ENCODE peak calls at places on chromosomes 12 and 14, in ten cellular contexts. One of them, this sample, is unnamed.

GRCh38 chr12:102543494-102543893 is 63.1 kb upstream of the IGF1 start:
- DNase-seq in activated T-cell treated with anti-CD3 and anti-CD28 coated beads, Interleukin-2, amount 50 U/mL, for 48 hours: no peak
- DNase-seq in GM12891: no peak
- DNase-seq in astrocyte of the spinal cord: no peak
- DNase-seq in NCI-H1694: no peak
- DNase-seq in stimulated activated CD8-positive, alpha-beta memory T cell treated with anti-CD3 and anti-CD28 coated beads, Interleukin-7, amount 100 ng/mL, for 1 hour: no peak
- DNase-seq in RWPE1: no peak
- DNase-seq in ureter: no peak
- DNase-seq in lung: no peak
- DNase-seq in NCI-H460: no peak
- DNase-seq in this sample: no peak

GRCh38 chr12:54239568-54239967 is 40.4 kb downstream of the CBX5 start:
- DNase-seq in activated T-cell treated with anti-CD3 and anti-CD28 coated beads, Interleukin-2, amount 50 U/mL, for 48 hours: no peak
- DNase-seq in GM12891: no peak
- DNase-seq in astrocyte of the spinal cord: no peak
- DNase-seq in NCI-H1694: peak
- DNase-seq in stimulated activated CD8-positive, alpha-beta memory T cell treated with anti-CD3 and anti-CD28 coated beads, Interleukin-7, amount 100 ng/mL, for 1 hour: no peak
- DNase-seq in RWPE1: no peak
- DNase-seq in ureter: no peak
- DNase-seq in lung: no peak
- DNase-seq in NCI-H460: no peak
- DNase-seq in this sample: no peak

GRCh38 chr12:127677537-127678131 is 589.3 kb upstream of the TMEM132C start:
- DNase-seq in activated T-cell treated with anti-CD3 and anti-CD28 coated beads, Interleukin-2, amount 50 U/mL, for 48 hours: peak
- DNase-seq in GM12891: peak
- DNase-seq in astrocyte of the spinal cord: peak
- DNase-seq in NCI-H1694: peak
- DNase-seq in stimulated activated CD8-positive, alpha-beta memory T cell treated with anti-CD3 and anti-CD28 coated beads, Interleukin-7, amount 100 ng/mL, for 1 hour: no peak
- DNase-seq in RWPE1: peak
- DNase-seq in ureter: peak
- DNase-seq in lung: peak
- DNase-seq in NCI-H460: peak
- DNase-seq in this sample: peak

GRCh38 chr14:64826845-64827244 is 52.9 kb downstream of the SPTB start:
- DNase-seq in activated T-cell treated with anti-CD3 and anti-CD28 coated beads, Interleukin-2, amount 50 U/mL, for 48 hours: no peak
- DNase-seq in GM12891: no peak
- DNase-seq in astrocyte of the spinal cord: no peak
- DNase-seq in NCI-H1694: no peak
- DNase-seq in stimulated activated CD8-positive, alpha-beta memory T cell treated with anti-CD3 and anti-CD28 coated beads, Interleukin-7, amount 100 ng/mL, for 1 hour: no peak
- DNase-seq in RWPE1: no peak
- DNase-seq in ureter: no peak
- DNase-seq in lung: no peak
- DNase-seq in NCI-H460: no peak
- DNase-seq in this sample: no peak

GRCh38 chr14:35343709-35344474 is 51.7 kb downstream of the PSMA6 start:
- DNase-seq in activated T-cell treated with anti-CD3 and anti-CD28 coated beads, Interleukin-2, amount 50 U/mL, for 48 hours: no peak
- DNase-seq in GM12891: no peak
- DNase-seq in astrocyte of the spinal cord: no peak
- DNase-seq in NCI-H1694: no peak
- DNase-seq in stimulated activated CD8-positive, alpha-beta memory T cell treated with anti-CD3 and anti-CD28 coated beads, Interleukin-7, amount 100 ng/mL, for 1 hour: no peak
- DNase-seq in RWPE1: no peak
- DNase-seq in ureter: no peak
- DNase-seq in lung: no peak
- DNase-seq in NCI-H460: no peak
- DNase-seq in this sample: no peak

GRCh38 chr12:75444444-75445136 is 36.0 kb upstream of the GLIPR1 start:
- DNase-seq in activated T-cell treated with anti-CD3 and anti-CD28 coated beads, Interleukin-2, amount 50 U/mL, for 48 hours: no peak
- DNase-seq in GM12891: no peak
- DNase-seq in astrocyte of the spinal cord: peak
- DNase-seq in NCI-H1694: no peak
- DNase-seq in stimulated activated CD8-positive, alpha-beta memory T cell treated with anti-CD3 and anti-CD28 coated beads, Interleukin-7, amount 100 ng/mL, for 1 hour: no peak
- DNase-seq in RWPE1: peak
- DNase-seq in ureter: no peak
- DNase-seq in lung: no peak
- DNase-seq in NCI-H460: no peak
- DNase-seq in this sample: no peak

GRCh38 chr14:20712900-20713299 is 24.3 kb downstream of the ANG start:
- DNase-seq in activated T-cell treated with anti-CD3 and anti-CD28 coated beads, Interleukin-2, amount 50 U/mL, for 48 hours: no peak
- DNase-seq in GM12891: no peak
- DNase-seq in astrocyte of the spinal cord: no peak
- DNase-seq in NCI-H1694: no peak
- DNase-seq in stimulated activated CD8-positive, alpha-beta memory T cell treated with anti-CD3 and anti-CD28 coated beads, Interleukin-7, amount 100 ng/mL, for 1 hour: no peak
- DNase-seq in RWPE1: peak
- DNase-seq in ureter: no peak
- DNase-seq in lung: no peak
- DNase-seq in NCI-H460: no peak
- DNase-seq in this sample: no peak

GRCh38 chr14:61381589-61381988 is 60.2 kb downstream of the PRKCH start:
- DNase-seq in activated T-cell treated with anti-CD3 and anti-CD28 coated beads, Interleukin-2, amount 50 U/mL, for 48 hours: no peak
- DNase-seq in GM12891: no peak
- DNase-seq in astrocyte of the spinal cord: no peak
- DNase-seq in NCI-H1694: peak
- DNase-seq in stimulated activated CD8-positive, alpha-beta memory T cell treated with anti-CD3 and anti-CD28 coated beads, Interleukin-7, amount 100 ng/mL, for 1 hour: no peak
- DNase-seq in RWPE1: peak
- DNase-seq in ureter: no peak
- DNase-seq in lung: no peak
- DNase-seq in NCI-H460: no peak
- DNase-seq in this sample: no peak

GRCh38 chr12:80321653-80322052 is 122.4 kb upstream of the PTPRQ start:
- DNase-seq in activated T-cell treated with anti-CD3 and anti-CD28 coated beads, Interleukin-2, amount 50 U/mL, for 48 hours: no peak
- DNase-seq in GM12891: no peak
- DNase-seq in astrocyte of the spinal cord: peak
- DNase-seq in NCI-H1694: no peak
- DNase-seq in stimulated activated CD8-positive, alpha-beta memory T cell treated with anti-CD3 and anti-CD28 coated beads, Interleukin-7, amount 100 ng/mL, for 1 hour: no peak
- DNase-seq in RWPE1: peak
- DNase-seq in ureter: peak
- DNase-seq in lung: no peak
- DNase-seq in NCI-H460: peak
- DNase-seq in this sample: no peak

GRCh38 chr14:33103489-33103888 is 164.8 kb downstream of the NPAS3 start:
- DNase-seq in activated T-cell treated with anti-CD3 and anti-CD28 coated beads, Interleukin-2, amount 50 U/mL, for 48 hours: no peak
- DNase-seq in GM12891: no peak
- DNase-seq in astrocyte of the spinal cord: no peak
- DNase-seq in NCI-H1694: no peak
- DNase-seq in stimulated activated CD8-positive, alpha-beta memory T cell treated with anti-CD3 and anti-CD28 coated beads, Interleukin-7, amount 100 ng/mL, for 1 hour: no peak
- DNase-seq in RWPE1: no peak
- DNase-seq in ureter: no peak
- DNase-seq in lung: no peak
- DNase-seq in NCI-H460: no peak
- DNase-seq in this sample: no peak

GRCh38 chr12:9051156-9051545 is 61.8 kb downstream of the KLRG1 start:
- DNase-seq in activated T-cell treated with anti-CD3 and anti-CD28 coated beads, Interleukin-2, amount 50 U/mL, for 48 hours: no peak
- DNase-seq in GM12891: no peak
- DNase-seq in astrocyte of the spinal cord: no peak
- DNase-seq in NCI-H1694: no peak
- DNase-seq in stimulated activated CD8-positive, alpha-beta memory T cell treated with anti-CD3 and anti-CD28 coated beads, Interleukin-7, amount 100 ng/mL, for 1 hour: no peak
- DNase-seq in RWPE1: no peak
- DNase-seq in ureter: no peak
- DNase-seq in lung: no peak
- DNase-seq in NCI-H460: no peak
- DNase-seq in this sample: no peak

GRCh38 chr14:28294834-28295440 is 471.6 kb upstream of the FOXG1 start:
- DNase-seq in activated T-cell treated with anti-CD3 and anti-CD28 coated beads, Interleukin-2, amount 50 U/mL, for 48 hours: no peak
- DNase-seq in GM12891: no peak
- DNase-seq in astrocyte of the spinal cord: peak
- DNase-seq in NCI-H1694: no peak
- DNase-seq in stimulated activated CD8-positive, alpha-beta memory T cell treated with anti-CD3 and anti-CD28 coated beads, Interleukin-7, amount 100 ng/mL, for 1 hour: no peak
- DNase-seq in RWPE1: no peak
- DNase-seq in ureter: no peak
- DNase-seq in lung: no peak
- DNase-seq in NCI-H460: peak
- DNase-seq in this sample: no peak

GRCh38 chr12:112599871-112600270 is 181.1 kb downstream of the PTPN11 start:
- DNase-seq in activated T-cell treated with anti-CD3 and anti-CD28 coated beads, Interleukin-2, amount 50 U/mL, for 48 hours: no peak
- DNase-seq in GM12891: no peak
- DNase-seq in astrocyte of the spinal cord: no peak
- DNase-seq in NCI-H1694: no peak
- DNase-seq in stimulated activated CD8-positive, alpha-beta memory T cell treated with anti-CD3 and anti-CD28 coated beads, Interleukin-7, amount 100 ng/mL, for 1 hour: no peak
- DNase-seq in RWPE1: peak
- DNase-seq in ureter: no peak
- DNase-seq in lung: no peak
- DNase-seq in NCI-H460: no peak
- DNase-seq in this sample: no peak

GRCh38 chr14:104705340-104706047 is 16.1 kb downstream of the INF2 start:
- DNase-seq in activated T-cell treated with anti-CD3 and anti-CD28 coated beads, Interleukin-2, amount 50 U/mL, for 48 hours: no peak
- DNase-seq in GM12891: no peak
- DNase-seq in astrocyte of the spinal cord: no peak
- DNase-seq in NCI-H1694: no peak
- DNase-seq in stimulated activated CD8-positive, alpha-beta memory T cell treated with anti-CD3 and anti-CD28 coated beads, Interleukin-7, amount 100 ng/mL, for 1 hour: no peak
- DNase-seq in RWPE1: no peak
- DNase-seq in ureter: no peak
- DNase-seq in lung: no peak
- DNase-seq in NCI-H460: no peak
- DNase-seq in this sample: no peak

GRCh38 chr12:124432376-124432775 is 135.0 kb downstream of the NCOR2 start:
- DNase-seq in activated T-cell treated with anti-CD3 and anti-CD28 coated beads, Interleukin-2, amount 50 U/mL, for 48 hours: no peak
- DNase-seq in GM12891: no peak
- DNase-seq in astrocyte of the spinal cord: no peak
- DNase-seq in NCI-H1694: no peak
- DNase-seq in stimulated activated CD8-positive, alpha-beta memory T cell treated with anti-CD3 and anti-CD28 coated beads, Interleukin-7, amount 100 ng/mL, for 1 hour: no peak
- DNase-seq in RWPE1: no peak
- DNase-seq in ureter: no peak
- DNase-seq in lung: no peak
- DNase-seq in NCI-H460: no peak
- DNase-seq in this sample: no peak

GRCh38 chr12:93563807-93564538 is 8.5 kb upstream of the SOCS2 start:
- DNase-seq in activated T-cell treated with anti-CD3 and anti-CD28 coated beads, Interleukin-2, amount 50 U/mL, for 48 hours: no peak
- DNase-seq in GM12891: no peak
- DNase-seq in astrocyte of the spinal cord: peak
- DNase-seq in NCI-H1694: peak
- DNase-seq in stimulated activated CD8-positive, alpha-beta memory T cell treated with anti-CD3 and anti-CD28 coated beads, Interleukin-7, amount 100 ng/mL, for 1 hour: no peak
- DNase-seq in RWPE1: peak
- DNase-seq in ureter: no peak
- DNase-seq in lung: peak
- DNase-seq in NCI-H460: no peak
- DNase-seq in this sample: no peak

GRCh38 chr12:47033081-47033480 is 46.3 kb upstream of the PCED1B start:
- DNase-seq in activated T-cell treated with anti-CD3 and anti-CD28 coated beads, Interleukin-2, amount 50 U/mL, for 48 hours: peak
- DNase-seq in GM12891: no peak
- DNase-seq in astrocyte of the spinal cord: no peak
- DNase-seq in NCI-H1694: no peak
- DNase-seq in stimulated activated CD8-positive, alpha-beta memory T cell treated with anti-CD3 and anti-CD28 coated beads, Interleukin-7, amount 100 ng/mL, for 1 hour: no peak
- DNase-seq in RWPE1: no peak
- DNase-seq in ureter: no peak
- DNase-seq in lung: peak
- DNase-seq in NCI-H460: no peak
- DNase-seq in this sample: no peak